ENCODE peak calls at places on chromosome 14, in four cellular contexts. C is cardiac muscle cell, T is IMR-90, O is brain microvascular endothelial cell. U is an unnamed sample.

GRCh38 chr14:22986508-22987054 is 4.2 kb upstream of the AJUBA start:
- DNase-seq in C (peak; percentile 92), T (peak; percentile 86), O (peak; percentile 80), U (peak; percentile 87)

GRCh38 chr14:90844321-90844720 is 28.1 kb upstream of the TTC7B start:
- DNase-seq in C (no peak), T (no peak), O (no peak), U (no peak)

GRCh38 chr14:24692382-24693352 is 58.7 kb upstream of the GZMB start:
- DNase-seq in C (no peak), T (no peak), O (no peak), U (no peak)

GRCh38 chr14:89640141-89640540 is 223.1 kb upstream of the FOXN3 start:
- DNase-seq in C (peak; percentile 52), T (peak; percentile 83), O (no peak), U (no peak)

GRCh38 chr14:104598461-104599273 is 5.9 kb downstream of the TMEM179 start:
- DNase-seq in C (no peak), T (no peak), O (no peak), U (no peak)

GRCh38 chr14:90799420-90799819 is 16.8 kb downstream of the TTC7B start:
- DNase-seq in C (no peak), T (no peak), O (no peak), U (no peak)

GRCh38 chr14:55129428-55130193 is 559 bp downstream of the LGALS3 start:
- DNase-seq in C (peak; percentile 75), T (peak; percentile 74), O (peak; percentile 73), U (peak; percentile 60)

GRCh38 chr14:30991408-30991807 is 34.0 kb upstream of the AP4S1 start:
- DNase-seq in C (no peak), T (no peak), O (no peak), U (no peak)

GRCh38 chr14:83706555-83706954 is 1823.4 kb upstream of the FLRT2 start:
- DNase-seq in C (no peak), T (peak; percentile 6), O (no peak), U (peak; percentile 63)

GRCh38 chr14:71155743-71156142 is 248.5 kb downstream of the PCNX1 start:
- DNase-seq in C (peak; percentile 43), T (no peak), O (no peak), U (no peak)

GRCh38 chr14:56137842-56138241 is 19.6 kb downstream of the PELI2 start:
- DNase-seq in C (no peak), T (no peak), O (no peak), U (no peak)

GRCh38 chr14:61188196-61188595 is 92.9 kb downstream of the TMEM30B start:
- DNase-seq in C (peak; percentile 52), T (no peak), O (peak; percentile 50), U (no peak)

GRCh38 chr14:73397810-73398209 is 60.5 kb downstream of the NUMB start:
- DNase-seq in C (no peak), T (no peak), O (no peak), U (no peak)

GRCh38 chr14:104970231-104971068 is 7.7 kb downstream of the AHNAK2 start:
- DNase-seq in C (peak; percentile 77), T (peak; percentile 81), O (peak; percentile 85), U (peak; percentile 37)

GRCh38 chr14:64092940-64093339 is 201.2 kb downstream of the ESR2 start:
- DNase-seq in C (no peak), T (no peak), O (no peak), U (no peak)

GRCh38 chr14:81311816-81312215 is 88.3 kb downstream of the STON2 start:
- DNase-seq in C (peak; percentile 39), T (no peak), O (no peak), U (no peak)

GRCh38 chr14:89771251-89771650 is 183.3 kb downstream of the EFCAB11 start:
- DNase-seq in C (peak; percentile 42), T (peak; percentile 87), O (peak; percentile 4), U (no peak)

GRCh38 chr14:86654558-86655184 is 1124.7 kb downstream of the FLRT2 start:
- DNase-seq in C (peak; percentile 73), T (peak; percentile 26), O (peak; percentile 27), U (peak; percentile 86)

GRCh38 chr14:32939254-32940065 is 781 bp downstream of the NPAS3 start:
- DNase-seq in C (peak; percentile 83), T (peak; percentile 16), O (peak; percentile 71), U (peak; percentile 93)

GRCh38 chr14:22900088-22900799 is 17.2 kb downstream of the REM2 start:
- DNase-seq in C (peak; percentile 82), T (peak; percentile 78), O (peak; percentile 74), U (peak; percentile 79)

GRCh38 chr14:33686218-33686617 is 264.7 kb downstream of the EGLN3 start:
- DNase-seq in C (no peak), T (peak; percentile 7), O (peak; percentile 66), U (no peak)

GRCh38 chr14:67554341-67554740 is 21.3 kb downstream of the PLEKHH1 start:
- DNase-seq in C (no peak), T (no peak), O (no peak), U (no peak)

GRCh38 chr14:104530651-104531050 is 48.9 kb upstream of the C14orf180 start:
- DNase-seq in C (no peak), T (no peak), O (no peak), U (no peak)

GRCh38 chr14:93073833-93074769 is 41.6 kb downstream of the ITPK1 start:
- DNase-seq in C (peak; percentile 70), T (peak; percentile 40), O (peak; percentile 12), U (peak; percentile 37)

GRCh38 chr14:23061995-23062394 is 4.7 kb upstream of the CDH24 start:
- DNase-seq in C (peak; percentile 98), T (peak; percentile 95), O (peak; percentile 96), U (peak; percentile 93)

GRCh38 chr14:60753264-60754126 is 18.9 kb downstream of the MNAT1 start:
- DNase-seq in C (peak; percentile 45), T (peak; percentile 40), O (no peak), U (no peak)

GRCh38 chr14:92426237-92426636 is 87.3 kb upstream of the RIN3 start:
- DNase-seq in C (peak; percentile 63), T (peak; percentile 50), O (peak; percentile 25), U (no peak)

GRCh38 chr14:34064349-34064748 is 113.5 kb upstream of the EGLN3 start:
- DNase-seq in C (peak; percentile 79), T (peak; percentile 11), O (no peak), U (no peak)

GRCh38 chr14:30656190-30656632 is 34.1 kb downstream of the SCFD1 start:
- DNase-seq in C (peak; percentile 48), T (peak; percentile 26), O (peak; percentile 27), U (peak; percentile 52)

GRCh38 chr14:89011727-89012271 is 187.3 kb downstream of the TTC8 start:
- DNase-seq in C (no peak), T (no peak), O (no peak), U (no peak)

GRCh38 chr14:25095784-25096390 is 45.9 kb upstream of the STXBP6 start:
- DNase-seq in C (peak; percentile 57), T (no peak), O (no peak), U (peak; percentile 5)

GRCh38 chr14:66572836-66573235 is 64.9 kb downstream of the GPHN start:
- DNase-seq in C (peak; percentile 8), T (no peak), O (no peak), U (no peak)

GRCh38 chr14:23119362-23120327 is 590 bp upstream of the CEBPE start:
- DNase-seq in C (no peak), T (no peak), O (no peak), U (no peak)

GRCh38 chr14:36986407-36986806 is 186.0 kb downstream of the SLC25A21 start:
- DNase-seq in C (no peak), T (no peak), O (no peak), U (no peak)

GRCh38 chr14:52369305-52369781 is 55.2 kb downstream of the PTGER2 start:
- DNase-seq in C (peak; percentile 76), T (peak; percentile 54), O (no peak), U (no peak)

GRCh38 chr14:68084256-68084655 is 264.7 kb downstream of the RAD51B start:
- DNase-seq in C (peak; percentile 44), T (peak; percentile 45), O (peak; percentile 16), U (peak; percentile 51)

GRCh38 chr14:20905661-20906060 is 14.5 kb downstream of the RNASE3 start:
- DNase-seq in C (no peak), T (no peak), O (no peak), U (no peak)

GRCh38 chr14:104001003-104001402 is 58.7 kb upstream of the RD3L start:
- DNase-seq in C (no peak), T (no peak), O (no peak), U (peak; percentile 14)

GRCh38 chr14:76844223-76844622 is 18.0 kb downstream of the LRRC74A start:
- DNase-seq in C (peak; percentile 79), T (peak; percentile 29), O (peak; percentile 20), U (peak; percentile 58)
- TF ChIP-seq CTCF in C (peak; percentile 30), T (no peak), O (peak; percentile 40), U (no peak)

GRCh38 chr14:102774391-102775153 is 2.7 kb upstream of the TRAF3 start:
- DNase-seq in C (peak; percentile 83), T (peak; percentile 78), O (peak; percentile 89), U (peak; percentile 84)

GRCh38 chr14:102778616-102779351 is 1.5 kb downstream of the TRAF3 start:
- DNase-seq in C (no peak), T (peak; percentile 19), O (no peak), U (no peak)

GRCh38 chr14:102776761-102777710 is at the start of gene TRAF3:
- DNase-seq in C (peak; percentile 82), T (peak; percentile 77), O (peak; percentile 40), U (peak; percentile 73)

GRCh38 chr14:102777711-102778615 is 714 bp downstream of the TRAF3 start:
- DNase-seq in C (peak; percentile 38), T (peak; percentile 47), O (peak; percentile 14), U (no peak)

GRCh38 chr14:102775855-102776760 is 1.1 kb upstream of the TRAF3 start:
- DNase-seq in C (peak; percentile 75), T (peak; percentile 80), O (peak; percentile 76), U (no peak)
- H3K27ac ChIP-seq in C (peak overlapping the region; percentile 65), T (peak overlapping the region; percentile 58), O (peak overlapping the region; percentile 68), U (peak overlapping the region; percentile 46)

GRCh38 chr14:85529803-85530574 is at the start of gene FLRT2:
- DNase-seq in C (peak; percentile 88), T (peak; percentile 44), O (peak; percentile 68), U (peak; percentile 88)
- H3K4me3 ChIP-seq in C (peak within 1 kb of the TSS; percentile 65), T (peak within 1 kb of the TSS; percentile 67), O (peak within 1 kb of the TSS; percentile 77), U (peak within 1 kb of the TSS; percentile 77)

GRCh38 chr14:95480887-95481226 is 35.6 kb downstream of the SYNE3 start:
- DNase-seq in C (no peak), T (no peak), O (no peak), U (no peak)

GRCh38 chr14:95479494-95479893 is 37.0 kb downstream of the SYNE3 start:
- DNase-seq in C (no peak), T (no peak), O (no peak), U (no peak)

GRCh38 chr14:95481391-95482022 is 34.9 kb downstream of the SYNE3 start:
- DNase-seq in C (no peak), T (no peak), O (no peak), U (no peak)

GRCh38 chr14:95478818-95479217 is 37.6 kb downstream of the SYNE3 start:
- DNase-seq in C (no peak), T (no peak), O (no peak), U (no peak)

GRCh38 chr14:95480109-95480886 is 36.2 kb downstream of the SYNE3 start:
- DNase-seq in C (peak; percentile 28), T (peak; percentile 31), O (peak; percentile 20), U (no peak)
- TF ChIP-seq CTCF in C (no peak), T (no peak), O (no peak), U (no peak)

DNA sequence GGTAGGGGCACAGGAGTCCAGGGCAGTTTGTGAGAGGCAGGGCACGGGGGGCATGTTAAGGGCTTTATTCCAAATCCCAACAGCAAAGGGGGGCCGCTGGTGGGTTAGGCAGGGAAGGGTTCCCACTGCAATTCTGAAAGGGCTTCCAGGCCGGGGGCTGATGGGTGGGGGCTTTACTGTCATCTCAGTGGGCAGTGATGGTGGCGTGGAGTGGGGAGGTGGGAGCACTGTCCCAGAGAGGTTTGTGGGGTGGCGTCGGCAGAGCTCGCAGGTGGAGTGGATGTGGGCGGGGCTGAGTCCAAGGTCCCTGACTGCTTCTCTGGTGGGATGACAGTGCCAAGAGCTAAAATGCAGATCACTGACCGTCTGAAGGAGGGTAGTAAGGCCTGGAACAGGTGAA is 121.6 kb upstream of the EVL start:
- DNase-seq in C (no peak), T (no peak), O (no peak), U (no peak)
- H3K27ac ChIP-seq in C (no peak overlapping the region), T (no peak overlapping the region), O (no peak overlapping the region), U (no peak overlapping the region)

U was measured in A673.